ENCODE peak calls at places on chromosomes 7 and 10, in nine cellular contexts. One of them, this sample, is unnamed.
A peak's percentile ranks its signal among the peaks of the same experiment; 100 is the strongest.

GRCh38 chr7:159031750-159032149 is 112.9 kb downstream of the VIPR2 start:
- DNase-seq in hippocampal formation: no peak
- DNase-seq in ELF-1: no peak
- DNase-seq in suprapubic skin: peak; percentile 72
- DNase-seq in head of caudate nucleus: peak; percentile 41
- DNase-seq in CD8-positive, alpha-beta T cell: no peak
- DNase-seq in mucosa of descending colon: no peak
- DNase-seq in T follicular helper cell: no peak
- DNase-seq in left ventricle myocardium superior: no peak
- DNase-seq in this sample: no peak

GRCh38 chr7:80415522-80415921 is 96.3 kb downstream of the GNAT3 start:
- DNase-seq in CD8-positive, alpha-beta T cell: no peak
- DNase-seq in head of caudate nucleus: no peak
- DNase-seq in ELF-1: no peak
- DNase-seq in T follicular helper cell: no peak
- DNase-seq in left ventricle myocardium superior: no peak
- DNase-seq in suprapubic skin: no peak
- DNase-seq in mucosa of descending colon: no peak
- DNase-seq in hippocampal formation: no peak
- DNase-seq in this sample: no peak

GRCh38 chr10:43127447-43127846 is 10.8 kb upstream of the CSGALNACT2 start:
- DNase-seq in head of caudate nucleus: no peak
- DNase-seq in T follicular helper cell: no peak
- DNase-seq in ELF-1: no peak
- DNase-seq in hippocampal formation: no peak
- DNase-seq in suprapubic skin: no peak
- DNase-seq in mucosa of descending colon: no peak
- DNase-seq in left ventricle myocardium superior: no peak
- DNase-seq in CD8-positive, alpha-beta T cell: no peak
- DNase-seq in this sample: no peak

GRCh38 chr10:99396471-99396870 is 34.0 kb downstream of the GOT1 start:
- DNase-seq in hippocampal formation: no peak
- DNase-seq in T follicular helper cell: no peak
- DNase-seq in head of caudate nucleus: no peak
- DNase-seq in suprapubic skin: no peak
- DNase-seq in CD8-positive, alpha-beta T cell: no peak
- DNase-seq in left ventricle myocardium superior: no peak
- DNase-seq in ELF-1: no peak
- DNase-seq in mucosa of descending colon: no peak
- DNase-seq in this sample: no peak

GRCh38 chr10:29534590-29534989 is 100.2 kb downstream of the SVIL start:
- DNase-seq in mucosa of descending colon: no peak
- DNase-seq in T follicular helper cell: no peak
- DNase-seq in CD8-positive, alpha-beta T cell: no peak
- DNase-seq in left ventricle myocardium superior: no peak
- DNase-seq in ELF-1: no peak
- DNase-seq in head of caudate nucleus: no peak
- DNase-seq in suprapubic skin: no peak
- DNase-seq in hippocampal formation: no peak
- DNase-seq in this sample: no peak

GRCh38 chr7:20298486-20298901 is 32.2 kb upstream of the ITGB8 start:
- DNase-seq in suprapubic skin: no peak
- DNase-seq in CD8-positive, alpha-beta T cell: no peak
- DNase-seq in mucosa of descending colon: no peak
- DNase-seq in head of caudate nucleus: no peak
- DNase-seq in T follicular helper cell: no peak
- DNase-seq in left ventricle myocardium superior: no peak
- DNase-seq in ELF-1: no peak
- DNase-seq in hippocampal formation: no peak
- DNase-seq in this sample: no peak

GRCh38 chr10:44051584-44052385 is 333.1 kb downstream of the CXCL12 start:
- DNase-seq in T follicular helper cell: no peak
- DNase-seq in left ventricle myocardium superior: no peak
- DNase-seq in head of caudate nucleus: no peak
- DNase-seq in ELF-1: no peak
- DNase-seq in mucosa of descending colon: no peak
- DNase-seq in CD8-positive, alpha-beta T cell: no peak
- DNase-seq in suprapubic skin: no peak
- DNase-seq in hippocampal formation: no peak
- DNase-seq in this sample: no peak

GRCh38 chr7:55555160-55555559 is 17.1 kb downstream of the VOPP1 start:
- DNase-seq in suprapubic skin: no peak
- DNase-seq in hippocampal formation: no peak
- DNase-seq in ELF-1: peak; percentile 59
- DNase-seq in left ventricle myocardium superior: no peak
- DNase-seq in T follicular helper cell: no peak
- DNase-seq in CD8-positive, alpha-beta T cell: no peak
- DNase-seq in mucosa of descending colon: no peak
- DNase-seq in head of caudate nucleus: no peak
- DNase-seq in this sample: no peak

GRCh38 chr10:28393956-28394568 is 91.2 kb upstream of the MPP7 start:
- DNase-seq in T follicular helper cell: peak; percentile 37
- DNase-seq in suprapubic skin: no peak
- DNase-seq in left ventricle myocardium superior: peak; percentile 59
- DNase-seq in mucosa of descending colon: peak; percentile 67
- DNase-seq in ELF-1: peak; percentile 89
- DNase-seq in hippocampal formation: peak; percentile 12
- DNase-seq in CD8-positive, alpha-beta T cell: peak; percentile 26
- DNase-seq in head of caudate nucleus: peak; percentile 71
- DNase-seq in this sample: peak; percentile 3

GRCh38 chr10:122056431-122057094 is 67.6 kb downstream of the TACC2 start:
- DNase-seq in head of caudate nucleus: no peak
- DNase-seq in CD8-positive, alpha-beta T cell: no peak
- DNase-seq in ELF-1: peak; percentile 29
- DNase-seq in hippocampal formation: no peak
- DNase-seq in T follicular helper cell: no peak
- DNase-seq in mucosa of descending colon: peak; percentile 51
- DNase-seq in left ventricle myocardium superior: no peak
- DNase-seq in suprapubic skin: no peak
- DNase-seq in this sample: no peak

GRCh38 chr7:76393116-76394031 is 16.1 kb downstream of the SSC4D start:
- DNase-seq in suprapubic skin: peak; percentile 95
- DNase-seq in T follicular helper cell: peak; percentile 84
- DNase-seq in ELF-1: peak; percentile 91
- DNase-seq in mucosa of descending colon: peak; percentile 97
- DNase-seq in CD8-positive, alpha-beta T cell: peak; percentile 77
- DNase-seq in head of caudate nucleus: peak; percentile 93
- DNase-seq in hippocampal formation: peak; percentile 92
- DNase-seq in left ventricle myocardium superior: peak; percentile 97
- DNase-seq in this sample: peak; percentile 86

GRCh38 chr7:13879994-13880686 is 109.3 kb downstream of the ETV1 start:
- DNase-seq in mucosa of descending colon: no peak
- DNase-seq in hippocampal formation: no peak
- DNase-seq in CD8-positive, alpha-beta T cell: no peak
- DNase-seq in head of caudate nucleus: no peak
- DNase-seq in suprapubic skin: no peak
- DNase-seq in T follicular helper cell: no peak
- DNase-seq in ELF-1: peak; percentile 3
- DNase-seq in left ventricle myocardium superior: no peak
- DNase-seq in this sample: no peak

GRCh38 chr7:17368856-17369520 is 70.5 kb downstream of the AHR start:
- DNase-seq in CD8-positive, alpha-beta T cell: no peak
- DNase-seq in ELF-1: no peak
- DNase-seq in T follicular helper cell: no peak
- DNase-seq in hippocampal formation: no peak
- DNase-seq in mucosa of descending colon: no peak
- DNase-seq in head of caudate nucleus: no peak
- DNase-seq in left ventricle myocardium superior: no peak
- DNase-seq in suprapubic skin: no peak
- DNase-seq in this sample: no peak

GRCh38 chr10:61608255-61609040 is 54.3 kb upstream of the CABCOCO1 start:
- DNase-seq in CD8-positive, alpha-beta T cell: no peak
- DNase-seq in left ventricle myocardium superior: no peak
- DNase-seq in T follicular helper cell: no peak
- DNase-seq in hippocampal formation: no peak
- DNase-seq in mucosa of descending colon: no peak
- DNase-seq in head of caudate nucleus: no peak
- DNase-seq in ELF-1: no peak
- DNase-seq in suprapubic skin: no peak
- DNase-seq in this sample: no peak

GRCh38 chr10:127736222-127736914 is 617 bp upstream of the FOXI2 start:
- DNase-seq in hippocampal formation: no peak
- DNase-seq in suprapubic skin: no peak
- DNase-seq in left ventricle myocardium superior: no peak
- DNase-seq in ELF-1: peak; percentile 52
- DNase-seq in CD8-positive, alpha-beta T cell: no peak
- DNase-seq in T follicular helper cell: no peak
- DNase-seq in head of caudate nucleus: no peak
- DNase-seq in mucosa of descending colon: no peak
- DNase-seq in this sample: no peak